ENCODE peak calls at places on chromosome 13, in six cellular contexts. I is A549, H is H1, Z is GM12878, B is K562, Q is HepG2. J is an unnamed sample.

GRCh38 chr13:109192306-109192705 is 562.9 kb downstream of the MYO16 start:
- DNase-seq in I (no peak), H (no peak), Z (no peak), B (no peak), Q (no peak), J (no peak)

GRCh38 chr13:34356686-34357434 is 538.9 kb downstream of the RFC3 start:
- DNase-seq in I (no peak), H (no peak), Z (no peak), B (no peak), Q (no peak), J (no peak)

GRCh38 chr13:44136693-44137268 is 236.8 kb upstream of the SERP2 start:
- DNase-seq in I (no peak), H (no peak), Z (no peak), B (no peak), Q (no peak), J (no peak)

GRCh38 chr13:27978301-27978968 is 9.3 kb upstream of the CDX2 start:
- DNase-seq in I (no peak), H (peak), Z (no peak), B (no peak), Q (no peak), J (no peak)

GRCh38 chr13:114115191-114115671 is 17.2 kb downstream of the RASA3 start:
- DNase-seq in I (no peak), H (no peak), Z (no peak), B (peak), Q (peak), J (no peak)

GRCh38 chr13:76161143-76161542 is 525.0 kb downstream of the LMO7 start:
- DNase-seq in I (no peak), H (no peak), Z (no peak), B (no peak), Q (no peak), J (no peak)

GRCh38 chr13:28159057-28159456 is 20.7 kb downstream of the PAN3 start:
- DNase-seq in I (no peak), H (no peak), Z (no peak), B (no peak), Q (no peak), J (no peak)

GRCh38 chr13:94859812-94860210 is 147.5 kb upstream of the SOX21 start:
- DNase-seq in I (no peak), H (no peak), Z (no peak), B (no peak), Q (no peak), J (no peak)

GRCh38 chr13:44158055-44158655 is 215.5 kb upstream of the SERP2 start:
- DNase-seq in I (no peak), H (no peak), Z (no peak), B (no peak), Q (no peak), J (no peak)

DNA sequence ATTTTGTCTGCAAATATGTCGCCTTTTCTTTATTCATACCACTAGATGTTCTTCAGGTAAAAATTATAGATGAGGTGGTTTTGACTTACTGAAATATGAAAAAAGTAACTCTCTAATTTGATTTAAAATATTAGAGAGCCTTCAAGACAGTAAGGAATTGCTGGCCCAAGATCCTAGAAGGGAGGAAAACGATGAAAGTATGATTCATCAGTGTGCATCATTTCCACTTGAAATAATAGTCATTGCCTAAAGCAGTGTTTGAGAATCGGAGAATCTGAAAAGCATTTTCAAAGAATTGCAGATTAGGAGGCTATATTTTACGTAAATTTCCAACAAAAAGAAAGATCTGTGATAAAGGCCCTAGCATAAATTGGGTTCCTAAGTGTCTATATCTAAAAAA is 1707.9 kb upstream of the PRR20A start:
- DNase-seq in I (no peak), H (no peak), Z (no peak), B (no peak), Q (no peak), J (no peak)
- TF ChIP-seq CHD2 in I (no peak), H (no peak), Z (no peak), B (no peak), Q (no peak), J (no peak)

DNA sequence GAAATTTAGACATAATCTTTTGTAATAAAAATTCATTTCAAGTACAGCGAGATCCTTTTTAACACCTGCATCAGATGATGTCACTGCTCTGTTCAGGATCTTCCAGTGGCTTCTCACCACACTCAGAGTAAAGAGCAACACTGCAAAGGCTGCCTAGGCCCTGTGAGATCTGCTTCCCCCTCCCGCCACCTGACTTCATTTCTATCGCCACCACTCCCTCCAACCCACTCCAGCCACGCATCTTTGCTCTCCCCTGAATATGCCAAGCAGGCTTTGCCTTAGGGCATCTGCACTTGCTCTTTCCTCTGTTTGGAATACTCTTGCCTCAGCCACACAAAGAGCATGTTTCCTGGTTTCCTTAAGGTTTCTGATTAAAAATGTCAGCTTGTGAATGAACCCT is 58.3 kb downstream of the MBNL2 start:
- DNase-seq in I (no peak), H (no peak), Z (no peak), B (no peak), Q (no peak), J (peak)
- TF ChIP-seq CHD2 in I (no peak), H (no peak), Z (no peak), B (no peak), Q (no peak), J (no peak)

DNA sequence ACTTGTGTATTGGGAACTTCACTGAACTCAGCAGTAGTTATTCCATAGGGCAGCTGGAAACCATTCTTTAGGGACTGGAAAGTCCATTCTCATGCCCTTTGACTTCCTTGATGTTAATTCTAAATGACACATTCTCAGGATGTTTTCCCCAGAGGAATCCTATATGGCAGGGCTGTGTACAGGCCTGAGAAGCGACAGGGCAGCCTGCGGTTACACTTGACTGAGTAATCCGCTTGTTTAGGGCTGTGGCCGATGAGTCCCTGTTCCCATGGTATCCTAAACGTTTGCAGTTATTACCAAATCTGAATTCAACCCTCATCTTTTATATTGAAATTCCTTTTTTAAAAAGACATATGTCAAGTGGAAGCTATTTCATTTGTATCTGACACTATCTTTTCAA is 83.5 kb downstream of the COL4A2 start:
- DNase-seq in I (no peak), H (no peak), Z (no peak), B (no peak), Q (no peak), J (no peak)
- TF ChIP-seq CHD2 in I (no peak), H (no peak), Z (no peak), B (no peak), Q (no peak), J (no peak)

GRCh38 chr13:98774776-98775175 is 22.3 kb upstream of the SLC15A1 start:
- DNase-seq in I (no peak), H (no peak), Z (no peak), B (no peak), Q (no peak), J (no peak)

GRCh38 chr13:98773053-98773452 is 20.6 kb upstream of the SLC15A1 start:
- DNase-seq in I (no peak), H (peak), Z (no peak), B (no peak), Q (no peak), J (no peak)

GRCh38 chr13:98775386-98775785 is 22.9 kb upstream of the SLC15A1 start:
- DNase-seq in I (no peak), H (no peak), Z (no peak), B (no peak), Q (no peak), J (no peak)

GRCh38 chr13:98771838-98772611 is 19.6 kb upstream of the SLC15A1 start:
- DNase-seq in I (no peak), H (no peak), Z (no peak), B (no peak), Q (no peak), J (no peak)

GRCh38 chr13:98773921-98774320 is 21.4 kb upstream of the SLC15A1 start:
- DNase-seq in I (no peak), H (no peak), Z (no peak), B (no peak), Q (no peak), J (no peak)
- TF ChIP-seq CHD2 in I (no peak), H (no peak), Z (no peak), B (no peak), Q (no peak), J (no peak)

GRCh38 chr13:18235172-18235571 is 946.5 kb downstream of the TUBA3C start:
- DNase-seq in I (no peak), H (no peak), Z (no peak), B (no peak), Q (no peak), J (no peak)

GRCh38 chr13:18235756-18236527 is 945.7 kb downstream of the TUBA3C start:
- DNase-seq in I (no peak), H (no peak), Z (no peak), B (no peak), Q (no peak), J (no peak)

GRCh38 chr13:18233783-18234299 is 947.8 kb downstream of the TUBA3C start:
- DNase-seq in I (no peak), H (no peak), Z (no peak), B (no peak), Q (no peak), J (no peak)

GRCh38 chr13:18232994-18233782 is 948.4 kb downstream of the TUBA3C start:
- DNase-seq in I (no peak), H (no peak), Z (no peak), B (no peak), Q (no peak), J (no peak)

DNA sequence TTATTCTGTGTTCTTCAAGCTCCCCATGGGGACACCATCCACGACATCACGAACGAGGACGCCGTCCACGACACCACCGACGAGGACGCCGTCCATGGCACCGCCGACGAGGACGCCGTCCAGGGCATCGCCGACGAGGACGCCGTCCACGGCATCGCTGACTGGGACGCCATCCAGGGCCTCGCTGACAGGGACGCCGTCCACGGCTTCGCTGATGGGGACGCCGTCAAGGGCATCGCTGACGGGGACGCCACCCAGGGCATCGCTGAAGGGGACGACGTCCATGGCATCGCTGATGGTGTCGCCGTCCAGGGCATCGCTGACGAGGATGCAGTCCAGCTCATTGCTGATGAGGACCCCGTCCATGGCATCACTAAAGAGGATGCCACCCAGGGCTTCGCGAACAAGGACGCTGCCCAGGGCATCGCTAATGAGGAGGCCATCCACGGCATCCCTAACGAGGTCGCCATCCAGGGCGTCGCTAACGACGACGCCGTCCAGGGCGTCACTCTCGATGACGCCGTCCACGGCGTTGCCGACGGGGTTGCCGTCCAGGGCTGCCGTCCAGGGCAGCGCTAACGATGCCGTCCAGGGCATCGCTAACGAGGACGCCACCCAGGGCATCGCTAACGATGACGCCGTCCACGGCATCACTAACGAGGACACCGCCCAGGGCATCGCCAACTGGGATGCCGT is 949.2 kb downstream of the TUBA3C start:
- DNase-seq in I (no peak), H (no peak), Z (no peak), B (no peak), Q (no peak), J (no peak)
- TF ChIP-seq CHD2 in I (no peak), H (no peak), Z (no peak), B (no peak), Q (no peak), J (no peak)

GRCh38 chr13:112941349-112941748 is 27.7 kb upstream of the MCF2L start:
- DNase-seq in I (no peak), H (no peak), Z (no peak), B (no peak), Q (no peak), J (no peak)

GRCh38 chr13:112934075-112934474 is 34.9 kb upstream of the MCF2L start:
- DNase-seq in I (no peak), H (peak), Z (no peak), B (no peak), Q (no peak), J (peak)

GRCh38 chr13:112940236-112940635 is 28.8 kb upstream of the MCF2L start:
- DNase-seq in I (no peak), H (no peak), Z (no peak), B (no peak), Q (no peak), J (peak)

GRCh38 chr13:112942689-112943308 is 26.2 kb upstream of the MCF2L start:
- DNase-seq in I (peak), H (peak), Z (peak), B (peak), Q (peak), J (peak)

GRCh38 chr13:112938680-112939079 is 30.3 kb upstream of the MCF2L start:
- DNase-seq in I (no peak), H (no peak), Z (no peak), B (no peak), Q (no peak), J (no peak)
- TF ChIP-seq CHD2 in I (no peak), H (no peak), Z (no peak), B (no peak), Q (no peak), J (no peak)

DNA sequence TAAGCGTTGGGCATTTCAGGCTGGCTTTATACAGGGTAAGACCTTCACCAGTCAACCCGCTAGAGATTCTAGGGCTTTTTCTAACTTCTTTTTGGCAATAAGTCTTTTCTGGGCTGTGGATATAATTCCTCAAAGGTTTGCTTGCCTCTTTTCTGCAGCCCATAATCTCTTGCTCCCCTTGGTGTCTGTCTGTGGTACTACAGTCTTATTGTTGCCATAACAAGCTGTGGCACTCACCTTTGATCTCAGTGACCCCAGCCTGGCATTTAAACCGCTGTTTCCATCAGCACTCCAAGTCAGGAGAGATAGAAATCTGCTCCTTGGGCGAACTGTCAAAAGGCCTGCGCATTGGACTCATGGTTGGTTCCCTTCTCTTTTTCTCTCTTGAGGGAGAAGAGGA is 14.5 kb upstream of the MPHOSPH8 start:
- DNase-seq in I (no peak), H (peak), Z (no peak), B (peak), Q (peak), J (peak)
- TF ChIP-seq CHD2 in I (no peak), H (no peak), Z (no peak), B (no peak), Q (no peak), J (no peak)

GRCh38 chr13:98174321-98174720 is 2.7 kb downstream of the RNF113B start:
- DNase-seq in I (no peak), H (no peak), Z (no peak), B (no peak), Q (no peak), J (no peak)

GRCh38 chr13:98175823-98176222 is 1.2 kb downstream of the RNF113B start:
- DNase-seq in I (no peak), H (no peak), Z (no peak), B (no peak), Q (no peak), J (no peak)

GRCh38 chr13:98173431-98173921 is 3.6 kb downstream of the RNF113B start:
- DNase-seq in I (no peak), H (no peak), Z (no peak), B (no peak), Q (peak), J (no peak)

GRCh38 chr13:98176777-98177608 is at the start of gene RNF113B:
- DNase-seq in I (no peak), H (no peak), Z (no peak), B (peak), Q (no peak), J (no peak)

GRCh38 chr13:98174995-98175394 is 2.1 kb downstream of the RNF113B start:
- DNase-seq in I (no peak), H (no peak), Z (no peak), B (no peak), Q (no peak), J (no peak)
- TF ChIP-seq CHD2 in I (no peak), H (no peak), Z (no peak), B (no peak), Q (no peak), J (no peak)

GRCh38 chr13:99614465-99614885 is 113.2 kb downstream of the TM9SF2 start:
- DNase-seq in I (peak), H (no peak), Z (no peak), B (peak), Q (peak), J (peak)
- TF ChIP-seq CHD2 in I (no peak), H (no peak), Z (no peak), B (no peak), Q (no peak), J (no peak)

GRCh38 chr13:50079278-50080157 is 64.3 kb downstream of the KCNRG start:
- DNase-seq in I (no peak), H (no peak), Z (no peak), B (no peak), Q (no peak), J (no peak)

GRCh38 chr13:50080158-50080855 is 65.1 kb downstream of the KCNRG start:
- DNase-seq in I (no peak), H (no peak), Z (no peak), B (peak), Q (peak), J (peak)

GRCh38 chr13:50081899-50082425 is 66.7 kb downstream of the KCNRG start:
- DNase-seq in I (peak), H (peak), Z (peak), B (peak), Q (peak), J (peak)

GRCh38 chr13:50081106-50081898 is 66.1 kb downstream of the KCNRG start:
- DNase-seq in I (no peak), H (peak), Z (no peak), B (peak), Q (no peak), J (peak)

DNA sequence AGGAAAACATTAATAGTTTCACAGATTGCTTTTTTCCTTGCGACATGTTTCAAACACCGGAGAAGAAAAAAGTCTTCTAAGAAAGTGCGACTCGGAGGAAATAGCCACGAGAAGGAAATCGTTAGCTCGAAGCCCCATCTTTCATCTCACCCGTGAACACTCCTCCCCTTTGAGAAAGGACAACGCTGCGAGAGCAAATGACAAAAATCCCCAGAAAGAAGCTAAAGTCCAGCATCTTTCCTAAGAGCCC is 65.5 kb downstream of the KCNRG start:
- DNase-seq in I (no peak), H (no peak), Z (no peak), B (no peak), Q (no peak), J (no peak)
- TF ChIP-seq CHD2 in I (no peak), H (no peak), Z (no peak), B (no peak), Q (no peak), J (no peak)